ENCODE peak calls at places on chromosomes 7 and 10, in nine cellular contexts. One of them, this sample, is unnamed.

GRCh38 chr7:20399516-20399915 is 68.8 kb downstream of the ITGB8 start:
- DNase-seq in pancreas: no peak
- DNase-seq in thyroid gland: no peak
- DNase-seq in GM06990: no peak
- DNase-seq in Peyer's patch: no peak
- DNase-seq in RWPE1: peak
- DNase-seq in hepatocyte: no peak
- DNase-seq in GM12865: no peak
- DNase-seq in BE2C: no peak
- DNase-seq in this sample: no peak

GRCh38 chr7:101669307-101669706 is 40.2 kb upstream of the MYL10 start:
- DNase-seq in pancreas: no peak
- DNase-seq in thyroid gland: no peak
- DNase-seq in GM06990: no peak
- DNase-seq in Peyer's patch: no peak
- DNase-seq in RWPE1: no peak
- DNase-seq in hepatocyte: no peak
- DNase-seq in GM12865: peak
- DNase-seq in BE2C: no peak
- DNase-seq in this sample: no peak

GRCh38 chr10:124686707-124687376 is 57.3 kb downstream of the FAM53B start:
- DNase-seq in pancreas: no peak
- DNase-seq in thyroid gland: no peak
- DNase-seq in GM06990: no peak
- DNase-seq in Peyer's patch: no peak
- DNase-seq in RWPE1: no peak
- DNase-seq in hepatocyte: no peak
- DNase-seq in GM12865: no peak
- DNase-seq in BE2C: no peak
- DNase-seq in this sample: no peak

GRCh38 chr10:62231371-62231770 is 37.3 kb downstream of the RTKN2 start:
- DNase-seq in pancreas: no peak
- DNase-seq in thyroid gland: no peak
- DNase-seq in GM06990: no peak
- DNase-seq in Peyer's patch: no peak
- DNase-seq in RWPE1: peak
- DNase-seq in hepatocyte: no peak
- DNase-seq in GM12865: no peak
- DNase-seq in BE2C: no peak
- DNase-seq in this sample: no peak

GRCh38 chr7:98556288-98556687 is 60.8 kb upstream of the NPTX2 start:
- DNase-seq in pancreas: no peak
- DNase-seq in thyroid gland: no peak
- DNase-seq in GM06990: no peak
- DNase-seq in Peyer's patch: no peak
- DNase-seq in RWPE1: no peak
- DNase-seq in hepatocyte: no peak
- DNase-seq in GM12865: no peak
- DNase-seq in BE2C: no peak
- DNase-seq in this sample: no peak

GRCh38 chr7:47290867-47291266 is 291.0 kb downstream of the TNS3 start:
- DNase-seq in pancreas: no peak
- DNase-seq in thyroid gland: no peak
- DNase-seq in GM06990: no peak
- DNase-seq in Peyer's patch: no peak
- DNase-seq in RWPE1: no peak
- DNase-seq in hepatocyte: no peak
- DNase-seq in GM12865: no peak
- DNase-seq in BE2C: no peak
- DNase-seq in this sample: no peak

GRCh38 chr7:151104411-151105235 is 18.3 kb downstream of the AGAP3 start:
- DNase-seq in pancreas: no peak
- DNase-seq in thyroid gland: no peak
- DNase-seq in GM06990: no peak
- DNase-seq in Peyer's patch: no peak
- DNase-seq in RWPE1: no peak
- DNase-seq in hepatocyte: no peak
- DNase-seq in GM12865: no peak
- DNase-seq in BE2C: peak
- DNase-seq in this sample: no peak

GRCh38 chr7:70694357-70694908 is 437.5 kb upstream of the GALNT17 start:
- DNase-seq in pancreas: peak
- DNase-seq in thyroid gland: peak
- DNase-seq in GM06990: peak
- DNase-seq in Peyer's patch: peak
- DNase-seq in RWPE1: peak
- DNase-seq in hepatocyte: peak
- DNase-seq in GM12865: peak
- DNase-seq in BE2C: peak
- DNase-seq in this sample: peak

GRCh38 chr10:13284050-13284449 is 15.8 kb downstream of the PHYH start:
- DNase-seq in pancreas: no peak
- DNase-seq in thyroid gland: no peak
- DNase-seq in GM06990: no peak
- DNase-seq in Peyer's patch: no peak
- DNase-seq in RWPE1: no peak
- DNase-seq in hepatocyte: no peak
- DNase-seq in GM12865: no peak
- DNase-seq in BE2C: no peak
- DNase-seq in this sample: no peak

GRCh38 chr7:68963547-68963946 is 634.7 kb upstream of the AUTS2 start:
- DNase-seq in pancreas: no peak
- DNase-seq in thyroid gland: peak
- DNase-seq in GM06990: no peak
- DNase-seq in Peyer's patch: no peak
- DNase-seq in RWPE1: no peak
- DNase-seq in hepatocyte: peak
- DNase-seq in GM12865: no peak
- DNase-seq in BE2C: no peak
- DNase-seq in this sample: no peak

GRCh38 chr7:76074972-76075370 is 27.1 kb downstream of the MDH2 start:
- DNase-seq in pancreas: no peak
- DNase-seq in thyroid gland: no peak
- DNase-seq in GM06990: no peak
- DNase-seq in Peyer's patch: no peak
- DNase-seq in RWPE1: no peak
- DNase-seq in hepatocyte: no peak
- DNase-seq in GM12865: no peak
- DNase-seq in BE2C: no peak
- DNase-seq in this sample: no peak

GRCh38 chr7:57651006-57651405 is 201.0 kb downstream of the ZNF716 start:
- DNase-seq in pancreas: no peak
- DNase-seq in thyroid gland: no peak
- DNase-seq in GM06990: no peak
- DNase-seq in Peyer's patch: no peak
- DNase-seq in RWPE1: no peak
- DNase-seq in hepatocyte: no peak
- DNase-seq in GM12865: no peak
- DNase-seq in BE2C: no peak
- DNase-seq in this sample: no peak

GRCh38 chr7:45980973-45981372 is 59.9 kb upstream of the IGFBP3 start:
- DNase-seq in pancreas: no peak
- DNase-seq in thyroid gland: no peak
- DNase-seq in GM06990: no peak
- DNase-seq in Peyer's patch: no peak
- DNase-seq in RWPE1: no peak
- DNase-seq in hepatocyte: no peak
- DNase-seq in GM12865: no peak
- DNase-seq in BE2C: no peak
- DNase-seq in this sample: no peak

GRCh38 chr7:132966731-132967130 is 115.2 kb downstream of the CHCHD3 start:
- DNase-seq in pancreas: no peak
- DNase-seq in thyroid gland: no peak
- DNase-seq in GM06990: no peak
- DNase-seq in Peyer's patch: no peak
- DNase-seq in RWPE1: no peak
- DNase-seq in hepatocyte: no peak
- DNase-seq in GM12865: no peak
- DNase-seq in BE2C: no peak
- DNase-seq in this sample: no peak

GRCh38 chr7:141312828-141313521 is 238.2 kb upstream of the AGK start:
- DNase-seq in pancreas: no peak
- DNase-seq in thyroid gland: no peak
- DNase-seq in GM06990: no peak
- DNase-seq in Peyer's patch: no peak
- DNase-seq in RWPE1: no peak
- DNase-seq in hepatocyte: no peak
- DNase-seq in GM12865: no peak
- DNase-seq in BE2C: no peak
- DNase-seq in this sample: no peak

GRCh38 chr7:37352974-37353948 is 95.4 kb downstream of the ELMO1 start:
- DNase-seq in pancreas: no peak
- DNase-seq in thyroid gland: no peak
- DNase-seq in GM06990: peak
- DNase-seq in Peyer's patch: no peak
- DNase-seq in RWPE1: no peak
- DNase-seq in hepatocyte: no peak
- DNase-seq in GM12865: peak
- DNase-seq in BE2C: peak
- DNase-seq in this sample: peak
- TF ChIP-seq CTCF in pancreas: no peak
- TF ChIP-seq CTCF in thyroid gland: no peak
- TF ChIP-seq CTCF in GM06990: peak
- TF ChIP-seq CTCF in Peyer's patch: peak
- TF ChIP-seq CTCF in RWPE1: no peak
- TF ChIP-seq CTCF in hepatocyte: peak
- TF ChIP-seq CTCF in GM12865: peak
- TF ChIP-seq CTCF in BE2C: peak
- TF ChIP-seq CTCF in this sample: no peak

GRCh38 chr7:65233409-65234034 is 140.1 kb upstream of the ZNF92 start:
- DNase-seq in pancreas: no peak
- DNase-seq in thyroid gland: no peak
- DNase-seq in GM06990: no peak
- DNase-seq in Peyer's patch: no peak
- DNase-seq in RWPE1: no peak
- DNase-seq in hepatocyte: no peak
- DNase-seq in GM12865: no peak
- DNase-seq in BE2C: no peak
- DNase-seq in this sample: no peak
- TF ChIP-seq CTCF in pancreas: no peak
- TF ChIP-seq CTCF in thyroid gland: no peak
- TF ChIP-seq CTCF in GM06990: no peak
- TF ChIP-seq CTCF in Peyer's patch: no peak
- TF ChIP-seq CTCF in RWPE1: no peak
- TF ChIP-seq CTCF in hepatocyte: no peak
- TF ChIP-seq CTCF in GM12865: no peak
- TF ChIP-seq CTCF in BE2C: no peak
- TF ChIP-seq CTCF in this sample: no peak

GRCh38 chr10:46070749-46071148 is 24.7 kb upstream of the MSMB start:
- DNase-seq in pancreas: no peak
- DNase-seq in thyroid gland: no peak
- DNase-seq in GM06990: no peak
- DNase-seq in Peyer's patch: no peak
- DNase-seq in RWPE1: no peak
- DNase-seq in hepatocyte: no peak
- DNase-seq in GM12865: no peak
- DNase-seq in BE2C: no peak
- DNase-seq in this sample: no peak

GRCh38 chr10:46064269-46064817 is 18.3 kb upstream of the MSMB start:
- DNase-seq in pancreas: no peak
- DNase-seq in thyroid gland: no peak
- DNase-seq in GM06990: no peak
- DNase-seq in Peyer's patch: no peak
- DNase-seq in RWPE1: no peak
- DNase-seq in hepatocyte: no peak
- DNase-seq in GM12865: no peak
- DNase-seq in BE2C: no peak
- DNase-seq in this sample: no peak

GRCh38 chr10:46068117-46068516 is 22.0 kb upstream of the MSMB start:
- DNase-seq in pancreas: no peak
- DNase-seq in thyroid gland: no peak
- DNase-seq in GM06990: no peak
- DNase-seq in Peyer's patch: no peak
- DNase-seq in RWPE1: no peak
- DNase-seq in hepatocyte: no peak
- DNase-seq in GM12865: no peak
- DNase-seq in BE2C: no peak
- DNase-seq in this sample: no peak

GRCh38 chr10:46069771-46070463 is 23.8 kb upstream of the MSMB start:
- DNase-seq in pancreas: no peak
- DNase-seq in thyroid gland: no peak
- DNase-seq in GM06990: no peak
- DNase-seq in Peyer's patch: no peak
- DNase-seq in RWPE1: no peak
- DNase-seq in hepatocyte: no peak
- DNase-seq in GM12865: no peak
- DNase-seq in BE2C: no peak
- DNase-seq in this sample: no peak

DNA sequence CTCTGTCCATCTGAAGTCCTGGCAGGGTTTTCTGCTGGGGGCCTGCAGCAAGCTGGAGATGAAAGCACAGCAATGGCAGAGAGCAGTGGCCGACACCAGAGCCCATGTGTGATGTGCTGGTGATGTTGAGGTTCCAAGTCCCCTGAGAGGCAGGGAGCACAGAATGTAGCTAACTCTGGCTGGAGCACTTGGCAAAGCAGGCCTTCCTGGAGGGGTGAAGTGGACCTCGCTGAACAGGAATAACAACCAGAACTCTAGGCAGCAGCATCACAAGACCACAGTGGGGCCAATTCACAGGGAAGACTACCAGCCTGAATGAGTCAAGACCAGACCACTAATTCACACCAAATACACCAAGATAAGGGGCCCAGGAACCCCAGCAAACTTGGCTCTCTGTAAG is 22.8 kb upstream of the MSMB start:
- DNase-seq in pancreas: no peak
- DNase-seq in thyroid gland: no peak
- DNase-seq in GM06990: no peak
- DNase-seq in Peyer's patch: no peak
- DNase-seq in RWPE1: no peak
- DNase-seq in hepatocyte: no peak
- DNase-seq in GM12865: no peak
- DNase-seq in BE2C: no peak
- DNase-seq in this sample: no peak
- TF ChIP-seq CTCF in pancreas: no peak
- TF ChIP-seq CTCF in thyroid gland: no peak
- TF ChIP-seq CTCF in GM06990: no peak
- TF ChIP-seq CTCF in Peyer's patch: no peak
- TF ChIP-seq CTCF in RWPE1: no peak
- TF ChIP-seq CTCF in hepatocyte: no peak
- TF ChIP-seq CTCF in GM12865: no peak
- TF ChIP-seq CTCF in BE2C: no peak
- TF ChIP-seq CTCF in this sample: no peak

DNA sequence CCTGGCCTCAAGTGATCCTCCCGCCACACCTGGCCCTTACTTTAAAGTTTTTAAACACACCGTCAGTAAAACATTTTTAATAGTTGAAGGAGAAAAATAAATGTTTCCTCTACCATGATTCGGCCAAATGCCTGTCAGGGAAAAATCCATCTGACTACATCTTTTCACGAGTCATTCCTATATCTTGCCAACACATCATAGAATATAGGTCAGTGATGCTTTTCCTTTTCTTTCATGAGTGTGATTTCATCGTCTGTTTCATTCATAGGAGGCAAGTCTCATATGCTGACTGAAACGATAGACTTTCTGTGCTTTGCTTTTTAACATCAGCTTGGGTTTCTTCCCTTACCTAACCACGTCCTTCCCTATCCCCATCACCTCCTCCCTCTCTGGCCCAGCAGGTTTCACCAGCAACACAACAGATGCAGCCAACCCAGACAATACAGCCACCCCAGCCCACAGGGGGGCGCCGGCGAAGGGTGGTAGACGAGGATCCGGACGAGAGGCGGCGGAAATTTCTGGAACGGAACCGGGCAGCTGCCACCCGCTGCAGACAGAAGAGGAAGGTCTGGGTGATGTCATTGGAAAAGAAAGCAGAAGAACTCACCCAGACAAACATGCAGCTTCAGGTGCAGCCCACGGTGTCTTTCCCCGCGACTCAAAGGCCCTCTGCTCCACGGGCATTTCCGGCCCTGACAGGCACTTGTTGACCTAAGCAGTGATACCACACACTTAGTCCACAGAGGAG is 149.2 kb downstream of the TRIL start:
- DNase-seq in pancreas: no peak
- DNase-seq in thyroid gland: peak
- DNase-seq in GM06990: no peak
- DNase-seq in Peyer's patch: no peak
- DNase-seq in RWPE1: no peak
- DNase-seq in hepatocyte: no peak
- DNase-seq in GM12865: no peak
- DNase-seq in BE2C: no peak
- DNase-seq in this sample: peak
- TF ChIP-seq CTCF in pancreas: no peak
- TF ChIP-seq CTCF in thyroid gland: no peak
- TF ChIP-seq CTCF in GM06990: peak
- TF ChIP-seq CTCF in Peyer's patch: no peak
- TF ChIP-seq CTCF in RWPE1: no peak
- TF ChIP-seq CTCF in hepatocyte: no peak
- TF ChIP-seq CTCF in GM12865: no peak
- TF ChIP-seq CTCF in BE2C: no peak
- TF ChIP-seq CTCF in this sample: no peak

This sample was measured in glutamatergic neuron.